ENCODE peak calls at places on chromosomes 12 and 14, in five cellular contexts. One of them, this sample, is unnamed.

GRCh38 chr12:19771858-19772257 is 332.6 kb downstream of the AEBP2 start:
- DNase-seq in pulmonary artery endothelial cell: no peak
- DNase-seq in ACHN: no peak
- DNase-seq in retinal pigment epithelial cell: peak; percentile 45
- DNase-seq in CD8-positive, alpha-beta memory T cell: no peak
- DNase-seq in this sample: no peak

GRCh38 chr12:130013771-130014484 is 110.1 kb upstream of the TMEM132D start:
- DNase-seq in pulmonary artery endothelial cell: no peak
- DNase-seq in ACHN: peak; percentile 65
- DNase-seq in retinal pigment epithelial cell: no peak
- DNase-seq in CD8-positive, alpha-beta memory T cell: peak; percentile 3
- DNase-seq in this sample: no peak

GRCh38 chr12:122422769-122423257 is 344 bp upstream of the CLIP1 start:
- DNase-seq in pulmonary artery endothelial cell: no peak
- DNase-seq in ACHN: peak; percentile 76
- DNase-seq in retinal pigment epithelial cell: no peak
- DNase-seq in CD8-positive, alpha-beta memory T cell: peak; percentile 6
- DNase-seq in this sample: no peak

GRCh38 chr12:126454581-126454980 is 1389.3 kb downstream of the AACS start:
- DNase-seq in pulmonary artery endothelial cell: no peak
- DNase-seq in ACHN: no peak
- DNase-seq in retinal pigment epithelial cell: no peak
- DNase-seq in CD8-positive, alpha-beta memory T cell: no peak
- DNase-seq in this sample: no peak

GRCh38 chr12:123761841-123762714 is at the start of gene DNAH10:
- DNase-seq in pulmonary artery endothelial cell: no peak
- DNase-seq in ACHN: peak; percentile 63
- DNase-seq in retinal pigment epithelial cell: peak; percentile 10
- DNase-seq in CD8-positive, alpha-beta memory T cell: no peak
- DNase-seq in this sample: no peak

GRCh38 chr14:60651051-60651935 is 2.0 kb upstream of the SIX1 start:
- DNase-seq in pulmonary artery endothelial cell: no peak
- DNase-seq in ACHN: no peak
- DNase-seq in retinal pigment epithelial cell: no peak
- DNase-seq in CD8-positive, alpha-beta memory T cell: no peak
- DNase-seq in this sample: no peak

GRCh38 chr12:128727461-128727860 is 96.3 kb downstream of the SLC15A4 start:
- DNase-seq in pulmonary artery endothelial cell: no peak
- DNase-seq in ACHN: peak; percentile 99
- DNase-seq in retinal pigment epithelial cell: peak; percentile 6
- DNase-seq in CD8-positive, alpha-beta memory T cell: no peak
- DNase-seq in this sample: no peak

GRCh38 chr12:131726-132465 is 65.3 kb downstream of the IQSEC3 start:
- DNase-seq in pulmonary artery endothelial cell: no peak
- DNase-seq in ACHN: peak; percentile 19
- DNase-seq in retinal pigment epithelial cell: no peak
- DNase-seq in CD8-positive, alpha-beta memory T cell: no peak
- DNase-seq in this sample: no peak

GRCh38 chr14:93729993-93730392 is 58.3 kb downstream of the PRIMA1 start:
- DNase-seq in pulmonary artery endothelial cell: no peak
- DNase-seq in ACHN: no peak
- DNase-seq in retinal pigment epithelial cell: no peak
- DNase-seq in CD8-positive, alpha-beta memory T cell: no peak
- DNase-seq in this sample: no peak